ENCODE peak calls at places on chromosomes 3 and 15, in four cellular contexts. One of them, this sample, is unnamed.
A peak's percentile ranks its signal among the peaks of the same experiment; 100 is the strongest.

GRCh38 chr3:69144631-69145244 is 22.3 kb upstream of the LMOD3 start:
- DNase-seq in cardiac fibroblast: no peak
- DNase-seq in GM12865: peak; percentile 7
- DNase-seq in sigmoid colon: no peak
- DNase-seq in this sample: no peak

GRCh38 chr3:123807820-123808219 is 76.3 kb downstream of the MYLK start:
- DNase-seq in cardiac fibroblast: no peak
- DNase-seq in GM12865: no peak
- DNase-seq in sigmoid colon: no peak
- DNase-seq in this sample: no peak

GRCh38 chr3:9179826-9180763 is 69.4 kb downstream of the SRGAP3 start:
- DNase-seq in cardiac fibroblast: no peak
- DNase-seq in GM12865: peak; percentile 49
- DNase-seq in sigmoid colon: no peak
- DNase-seq in this sample: peak; percentile 42

GRCh38 chr3:131356006-131356405 is 25.6 kb upstream of the NUDT16 start:
- DNase-seq in cardiac fibroblast: no peak
- DNase-seq in GM12865: no peak
- DNase-seq in sigmoid colon: no peak
- DNase-seq in this sample: no peak

GRCh38 chr3:45665101-45665572 is 24.1 kb upstream of the SACM1L start:
- DNase-seq in cardiac fibroblast: peak; percentile 58
- DNase-seq in GM12865: peak; percentile 77
- DNase-seq in sigmoid colon: no peak
- DNase-seq in this sample: peak; percentile 46

GRCh38 chr3:60294181-60294580 is 957.1 kb downstream of the FHIT start:
- DNase-seq in cardiac fibroblast: peak; percentile 12
- DNase-seq in GM12865: no peak
- DNase-seq in sigmoid colon: no peak
- DNase-seq in this sample: no peak

GRCh38 chr3:187841552-187841951 is 96.3 kb upstream of the BCL6 start:
- DNase-seq in cardiac fibroblast: no peak
- DNase-seq in GM12865: no peak
- DNase-seq in sigmoid colon: no peak
- DNase-seq in this sample: no peak

GRCh38 chr3:127741246-127741645 is 68.5 kb downstream of the ABTB1 start:
- DNase-seq in cardiac fibroblast: no peak
- DNase-seq in GM12865: no peak
- DNase-seq in sigmoid colon: no peak
- DNase-seq in this sample: no peak

GRCh38 chr3:31041161-31041978 is 146.9 kb upstream of the GADL1 start:
- DNase-seq in cardiac fibroblast: peak; percentile 88
- DNase-seq in GM12865: no peak
- DNase-seq in sigmoid colon: no peak
- DNase-seq in this sample: no peak

GRCh38 chr3:78660958-78661357 is 1106.8 kb downstream of the ROBO1 start:
- DNase-seq in cardiac fibroblast: no peak
- DNase-seq in GM12865: no peak
- DNase-seq in sigmoid colon: no peak
- DNase-seq in this sample: no peak

GRCh38 chr15:68252925-68253534 is 23.5 kb upstream of the CLN6 start:
- DNase-seq in cardiac fibroblast: peak; percentile 89
- DNase-seq in GM12865: peak; percentile 81
- DNase-seq in sigmoid colon: no peak
- DNase-seq in this sample: peak; percentile 68

GRCh38 chr3:178097576-178097975 is 438.7 kb upstream of the KCNMB2 start:
- DNase-seq in cardiac fibroblast: peak; percentile 83
- DNase-seq in GM12865: no peak
- DNase-seq in sigmoid colon: no peak
- DNase-seq in this sample: no peak

GRCh38 chr15:23869391-23869790 is 182.3 kb upstream of the NDN start:
- DNase-seq in cardiac fibroblast: no peak
- DNase-seq in GM12865: no peak
- DNase-seq in sigmoid colon: no peak
- DNase-seq in this sample: no peak

GRCh38 chr3:123870033-123870432 is 14.1 kb downstream of the MYLK start:
- DNase-seq in cardiac fibroblast: peak; percentile 27
- DNase-seq in GM12865: no peak
- DNase-seq in sigmoid colon: no peak
- DNase-seq in this sample: no peak

GRCh38 chr3:50303038-50303815 is at the start of gene HYAL1:
- DNase-seq in cardiac fibroblast: peak; percentile 31
- DNase-seq in GM12865: peak; percentile 7
- DNase-seq in sigmoid colon: peak; percentile 83
- DNase-seq in this sample: no peak

DNA sequence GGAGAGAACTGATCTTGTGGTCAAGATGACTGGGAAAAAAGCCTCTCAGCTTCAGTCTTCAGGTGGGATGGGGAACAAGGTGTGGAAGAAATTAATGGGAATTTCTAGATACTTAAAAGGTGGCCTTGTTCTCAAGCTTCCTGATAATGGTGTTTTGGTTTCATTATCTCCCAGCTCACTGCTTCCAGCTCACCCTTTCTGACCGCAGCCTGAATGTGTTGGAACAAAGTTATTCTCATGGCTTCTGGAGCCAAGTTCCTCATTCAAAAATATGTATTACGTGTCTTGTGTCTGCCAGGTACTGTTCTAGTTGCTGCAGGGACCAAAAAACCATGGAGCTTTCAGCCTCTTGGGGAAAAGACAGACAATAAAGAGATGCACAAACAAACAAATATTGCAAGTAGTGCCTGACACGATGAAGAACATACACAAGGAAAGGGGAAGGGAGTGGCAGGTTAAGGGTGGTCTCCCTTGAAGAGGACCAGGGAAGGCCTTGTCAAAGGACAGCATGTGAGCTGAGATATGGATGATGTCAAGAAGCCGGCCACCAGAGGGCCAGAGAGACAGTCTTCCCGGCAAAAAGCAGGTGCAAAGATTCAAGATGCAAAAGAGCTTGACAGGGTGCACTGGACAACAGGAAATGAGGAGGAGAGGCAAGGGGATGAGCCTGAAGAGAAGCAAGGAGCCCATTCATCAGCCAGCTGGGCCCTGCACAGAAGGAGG is 35.5 kb downstream of the ARRDC4 start:
- DNase-seq in cardiac fibroblast: peak; percentile 5
- DNase-seq in GM12865: peak; percentile 45
- DNase-seq in sigmoid colon: peak; percentile 74
- DNase-seq in this sample: no peak
- TF ChIP-seq CTCF in cardiac fibroblast: peak; percentile 4
- TF ChIP-seq CTCF in GM12865: peak; percentile 28
- TF ChIP-seq CTCF in sigmoid colon: no peak
- TF ChIP-seq CTCF in this sample: peak; percentile 28

GRCh38 chr15:75648156-75649000 is 666 bp downstream of the SNX33 start:
- DNase-seq in cardiac fibroblast: peak; percentile 45
- DNase-seq in GM12865: no peak
- DNase-seq in sigmoid colon: peak; percentile 82
- DNase-seq in this sample: no peak
- TF ChIP-seq CTCF in cardiac fibroblast: no peak
- TF ChIP-seq CTCF in GM12865: no peak
- TF ChIP-seq CTCF in sigmoid colon: no peak
- TF ChIP-seq CTCF in this sample: no peak

DNA sequence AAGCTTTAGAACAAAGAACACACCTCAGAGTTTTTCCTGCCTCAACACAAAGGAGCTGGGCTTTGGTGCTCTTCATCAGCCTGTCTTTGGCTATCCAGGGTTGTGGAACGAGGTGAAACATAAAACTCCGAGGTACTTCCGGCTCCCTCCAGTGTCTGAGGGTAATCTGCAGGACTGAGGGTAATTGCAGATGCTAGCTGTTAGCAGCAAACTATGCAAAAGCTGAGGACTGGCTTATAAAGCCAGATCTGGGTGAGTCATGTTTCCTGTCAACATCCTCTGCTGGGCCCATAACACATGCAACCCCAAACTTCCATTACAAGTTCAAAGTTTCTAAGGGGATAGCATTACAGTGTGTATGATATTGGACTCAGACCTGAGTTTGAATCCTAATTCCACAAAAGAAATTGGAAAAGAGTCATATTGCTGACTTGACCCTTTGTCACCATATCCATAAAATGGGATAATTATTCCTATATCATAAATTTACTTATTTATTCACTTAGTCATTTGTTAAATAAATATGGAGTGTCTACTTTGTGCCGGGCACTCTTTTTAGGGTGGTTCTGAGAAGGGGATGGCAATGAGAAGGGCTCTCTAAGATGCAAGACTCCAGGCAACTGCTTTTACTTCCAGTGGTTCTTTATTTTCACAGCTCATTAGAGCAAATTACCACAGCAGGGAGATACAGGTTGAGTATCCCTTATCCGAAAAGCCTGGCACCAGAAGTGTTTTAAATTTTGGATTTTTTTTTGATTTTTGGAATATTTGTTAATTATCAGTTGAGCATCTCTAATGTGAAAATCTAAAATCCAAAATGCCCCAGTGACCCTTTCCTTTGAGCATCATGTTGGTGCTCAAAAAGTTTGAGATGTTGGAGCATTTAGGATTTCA is 9.5 kb upstream of the TRIM69 start:
- DNase-seq in cardiac fibroblast: peak; percentile 93
- DNase-seq in GM12865: peak; percentile 97
- DNase-seq in sigmoid colon: peak; percentile 73
- DNase-seq in this sample: peak; percentile 66
- TF ChIP-seq CTCF in cardiac fibroblast: no peak
- TF ChIP-seq CTCF in GM12865: no peak
- TF ChIP-seq CTCF in sigmoid colon: no peak
- TF ChIP-seq CTCF in this sample: no peak

DNA sequence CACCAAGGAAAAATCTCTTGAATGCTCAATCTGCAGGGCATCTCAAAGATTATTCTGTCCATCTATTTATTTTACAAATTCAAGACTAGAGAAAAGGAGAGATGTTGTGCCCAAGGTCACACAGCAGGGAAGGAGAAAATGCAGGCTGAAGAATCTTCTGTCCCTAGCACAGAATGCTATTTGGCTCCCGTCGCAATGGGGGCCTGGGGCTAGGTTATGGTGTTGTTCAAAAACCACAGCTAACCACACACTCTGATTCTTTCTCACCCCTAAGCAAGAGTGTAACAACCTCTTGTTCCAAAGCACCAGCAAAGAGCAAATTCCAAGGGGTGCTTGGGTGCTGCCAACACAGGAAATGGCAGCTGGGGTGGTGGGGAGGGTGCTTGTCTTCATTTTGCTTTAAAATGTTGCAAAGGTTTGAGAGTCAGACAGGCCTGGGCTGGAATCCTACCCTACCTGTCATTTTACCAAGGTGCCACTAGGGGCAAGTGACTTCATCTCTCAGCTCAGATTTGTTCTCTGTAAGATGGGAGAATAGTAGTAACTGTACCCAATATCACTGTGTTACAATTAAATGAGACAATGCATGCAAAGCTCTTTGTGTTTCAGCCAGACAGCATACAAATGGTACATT is 112.5 kb downstream of the ADAMTS9 start:
- DNase-seq in cardiac fibroblast: peak; percentile 43
- DNase-seq in GM12865: peak; percentile 24
- DNase-seq in sigmoid colon: no peak
- DNase-seq in this sample: peak; percentile 18
- TF ChIP-seq CTCF in cardiac fibroblast: peak; percentile 59
- TF ChIP-seq CTCF in GM12865: peak; percentile 59
- TF ChIP-seq CTCF in sigmoid colon: no peak
- TF ChIP-seq CTCF in this sample: peak; percentile 28

GRCh38 chr3:96700322-96701315 is 113.8 kb upstream of the EPHA6 start:
- DNase-seq in cardiac fibroblast: no peak
- DNase-seq in GM12865: no peak
- DNase-seq in sigmoid colon: no peak
- DNase-seq in this sample: no peak
- TF ChIP-seq CTCF in cardiac fibroblast: no peak
- TF ChIP-seq CTCF in GM12865: no peak
- TF ChIP-seq CTCF in sigmoid colon: no peak
- TF ChIP-seq CTCF in this sample: no peak

GRCh38 chr15:70566047-70566835 is 197.1 kb downstream of the UACA start:
- DNase-seq in cardiac fibroblast: no peak
- DNase-seq in GM12865: no peak
- DNase-seq in sigmoid colon: no peak
- DNase-seq in this sample: no peak
- TF ChIP-seq CTCF in cardiac fibroblast: no peak
- TF ChIP-seq CTCF in GM12865: no peak
- TF ChIP-seq CTCF in sigmoid colon: no peak
- TF ChIP-seq CTCF in this sample: no peak

DNA sequence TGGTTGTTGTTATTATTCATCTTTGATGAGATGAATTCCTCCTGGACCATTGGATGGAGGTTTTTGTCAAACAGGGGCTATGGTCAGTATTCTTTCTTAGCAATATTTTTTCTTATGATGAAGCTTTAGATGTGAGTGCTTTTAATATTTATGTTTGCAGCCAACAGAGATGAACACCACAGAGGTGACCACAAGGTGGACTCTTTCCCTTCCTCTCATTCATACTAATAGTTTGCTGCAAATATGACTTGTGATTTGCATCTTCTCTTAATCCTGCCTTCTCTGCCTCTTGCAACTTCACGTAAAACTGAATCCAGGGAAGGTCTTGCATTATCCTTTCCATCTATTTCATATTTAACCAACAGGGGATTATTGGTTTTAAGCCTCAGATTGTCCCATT is 473.1 kb upstream of the UBE2E2 start:
- DNase-seq in cardiac fibroblast: peak; percentile 18
- DNase-seq in GM12865: peak; percentile 7
- DNase-seq in sigmoid colon: no peak
- DNase-seq in this sample: no peak
- TF ChIP-seq CTCF in cardiac fibroblast: no peak
- TF ChIP-seq CTCF in GM12865: peak; percentile 8
- TF ChIP-seq CTCF in sigmoid colon: no peak
- TF ChIP-seq CTCF in this sample: no peak

This sample was measured in GM10248.